ENCODE peak calls at places on chromosomes 16 and 17, in six cellular contexts. One of them, this sample, is unnamed.

GRCh38 chr16:11016993-11017392 is 72.6 kb downstream of the CLEC16A start:
- DNase-seq in AG04449: no peak
- DNase-seq in iris pigment epithelial cell: peak
- DNase-seq in AG04450: no peak
- DNase-seq in NCI-H510A: no peak
- DNase-seq in stimulated activated CD4-positive, alpha-beta T cell treated with anti-CD3 and anti-CD28 coated beads, Interleukin-12 subunit alpha, Interleukin-12 subunit beta, amount 100 ng/mL, for 48 hours: peak
- DNase-seq in this sample: peak

GRCh38 chr17:78708510-78708973 is 73.5 kb downstream of the CYTH1 start:
- DNase-seq in AG04449: peak
- DNase-seq in iris pigment epithelial cell: peak
- DNase-seq in AG04450: peak
- DNase-seq in NCI-H510A: peak
- DNase-seq in stimulated activated CD4-positive, alpha-beta T cell treated with anti-CD3 and anti-CD28 coated beads, Interleukin-12 subunit alpha, Interleukin-12 subunit beta, amount 100 ng/mL, for 48 hours: peak
- DNase-seq in this sample: peak

GRCh38 chr16:25788637-25789036 is 96.9 kb downstream of the HS3ST4 start:
- DNase-seq in AG04449: no peak
- DNase-seq in iris pigment epithelial cell: no peak
- DNase-seq in AG04450: no peak
- DNase-seq in NCI-H510A: no peak
- DNase-seq in stimulated activated CD4-positive, alpha-beta T cell treated with anti-CD3 and anti-CD28 coated beads, Interleukin-12 subunit alpha, Interleukin-12 subunit beta, amount 100 ng/mL, for 48 hours: no peak
- DNase-seq in this sample: no peak

GRCh38 chr17:61285483-61286320 is 113.9 kb upstream of the TBX2 start:
- DNase-seq in AG04449: peak
- DNase-seq in iris pigment epithelial cell: peak
- DNase-seq in AG04450: peak
- DNase-seq in NCI-H510A: no peak
- DNase-seq in stimulated activated CD4-positive, alpha-beta T cell treated with anti-CD3 and anti-CD28 coated beads, Interleukin-12 subunit alpha, Interleukin-12 subunit beta, amount 100 ng/mL, for 48 hours: no peak
- DNase-seq in this sample: no peak

GRCh38 chr16:71407731-71408130 is 34.1 kb downstream of the TLE7 start:
- DNase-seq in AG04449: no peak
- DNase-seq in iris pigment epithelial cell: no peak
- DNase-seq in AG04450: no peak
- DNase-seq in NCI-H510A: no peak
- DNase-seq in stimulated activated CD4-positive, alpha-beta T cell treated with anti-CD3 and anti-CD28 coated beads, Interleukin-12 subunit alpha, Interleukin-12 subunit beta, amount 100 ng/mL, for 48 hours: no peak
- DNase-seq in this sample: no peak

GRCh38 chr16:50304467-50305440 is 38.4 kb downstream of the ADCY7 start:
- DNase-seq in AG04449: no peak
- DNase-seq in iris pigment epithelial cell: no peak
- DNase-seq in AG04450: no peak
- DNase-seq in NCI-H510A: no peak
- DNase-seq in stimulated activated CD4-positive, alpha-beta T cell treated with anti-CD3 and anti-CD28 coated beads, Interleukin-12 subunit alpha, Interleukin-12 subunit beta, amount 100 ng/mL, for 48 hours: no peak
- DNase-seq in this sample: no peak

GRCh38 chr17:7479389-7480192 is at the start of gene ZBTB4:
- DNase-seq in AG04449: no peak
- DNase-seq in iris pigment epithelial cell: peak
- DNase-seq in AG04450: no peak
- DNase-seq in NCI-H510A: peak
- DNase-seq in stimulated activated CD4-positive, alpha-beta T cell treated with anti-CD3 and anti-CD28 coated beads, Interleukin-12 subunit alpha, Interleukin-12 subunit beta, amount 100 ng/mL, for 48 hours: no peak
- DNase-seq in this sample: peak

GRCh38 chr17:74152591-74153455 is 50.7 kb upstream of the RPL38 start:
- DNase-seq in AG04449: no peak
- DNase-seq in iris pigment epithelial cell: no peak
- DNase-seq in AG04450: no peak
- DNase-seq in NCI-H510A: no peak
- DNase-seq in stimulated activated CD4-positive, alpha-beta T cell treated with anti-CD3 and anti-CD28 coated beads, Interleukin-12 subunit alpha, Interleukin-12 subunit beta, amount 100 ng/mL, for 48 hours: no peak
- DNase-seq in this sample: peak

GRCh38 chr16:72644911-72645310 is 403.0 kb downstream of the ZFHX3 start:
- DNase-seq in AG04449: no peak
- DNase-seq in iris pigment epithelial cell: no peak
- DNase-seq in AG04450: no peak
- DNase-seq in NCI-H510A: no peak
- DNase-seq in stimulated activated CD4-positive, alpha-beta T cell treated with anti-CD3 and anti-CD28 coated beads, Interleukin-12 subunit alpha, Interleukin-12 subunit beta, amount 100 ng/mL, for 48 hours: no peak
- DNase-seq in this sample: no peak